ENCODE peak calls at places on chromosomes 12 and 14, in four cellular contexts. K is fibroblast of lung; O is stimulated activated CD4-positive, alpha-beta T cell treated with anti-CD3 and anti-CD28 coated beads, Interleukin-15, amount 100 ng/mL, for 1 hour; E is left colon. R is an unnamed sample.

GRCh38 chr12:18496156-18496555 is 234.8 kb downstream of the PIK3C2G start:
- DNase-seq in K (no peak), O (no peak), E (no peak), R (no peak)

GRCh38 chr12:89695100-89695499 is 13.5 kb downstream of the ATP2B1 start:
- DNase-seq in K (peak; percentile 72), O (no peak), E (no peak), R (no peak)

GRCh38 chr14:85399196-85399595 is 130.7 kb upstream of the FLRT2 start:
- DNase-seq in K (peak; percentile 25), O (no peak), E (no peak), R (no peak)

GRCh38 chr12:96237035-96237434 is 42.9 kb downstream of the ELK3 start:
- DNase-seq in K (peak; percentile 53), O (no peak), E (no peak), R (no peak)

GRCh38 chr14:26531894-26532293 is 65.9 kb downstream of the NOVA1 start:
- DNase-seq in K (peak; percentile 86), O (no peak), E (no peak), R (no peak)

GRCh38 chr14:92316116-92316515 is 6.8 kb upstream of the SLC24A4 start:
- DNase-seq in K (no peak), O (no peak), E (no peak), R (no peak)

GRCh38 chr12:14367097-14367661 is 1.7 kb downstream of the ATF7IP start:
- DNase-seq in K (peak; percentile 59), O (no peak), E (no peak), R (no peak)

GRCh38 chr12:29429999-29430698 is 49.2 kb upstream of the ERGIC2 start:
- DNase-seq in K (no peak), O (no peak), E (no peak), R (no peak)

GRCh38 chr12:49331360-49332222 is 5.4 kb downstream of the C1QL4 start:
- DNase-seq in K (peak; percentile 67), O (no peak), E (peak; percentile 72), R (no peak)

GRCh38 chr14:98169170-98169587 is 1102.8 kb downstream of the BCL11B start:
- DNase-seq in K (no peak), O (no peak), E (no peak), R (no peak)

GRCh38 chr12:117134059-117134458 is 34.8 kb upstream of the TESC start:
- DNase-seq in K (no peak), O (peak; percentile 19), E (no peak), R (no peak)

GRCh38 chr12:52740591-52740990 is 36.6 kb downstream of the KRT76 start:
- DNase-seq in K (no peak), O (no peak), E (no peak), R (no peak)

GRCh38 chr14:90580381-90581335 is 183.8 kb downstream of the CALM1 start:
- DNase-seq in K (no peak), O (no peak), E (no peak), R (no peak)

GRCh38 chr12:9808531-9808930 is 18.8 kb upstream of the KLRF1 start:
- DNase-seq in K (no peak), O (no peak), E (no peak), R (no peak)

GRCh38 chr12:125161712-125162023 is 96.4 kb downstream of the AACS start:
- DNase-seq in K (no peak), O (no peak), E (no peak), R (no peak)

GRCh38 chr14:38129705-38130104 is 78.0 kb upstream of the SSTR1 start:
- DNase-seq in K (no peak), O (no peak), E (no peak), R (no peak)

GRCh38 chr12:54569995-54570531 is 18.4 kb downstream of the PPP1R1A start:
- DNase-seq in K (no peak), O (no peak), E (no peak), R (no peak)

GRCh38 chr12:110741795-110742717 is 635 bp downstream of the PPP1CC start:
- DNase-seq in K (peak; percentile 44), O (no peak), E (no peak), R (no peak)

GRCh38 chr14:78164226-78164853 is 5.8 kb upstream of the NRXN3 start:
- DNase-seq in K (no peak), O (no peak), E (no peak), R (no peak)

GRCh38 chr12:104011265-104011664 is 38.7 kb downstream of the GLT8D2 start:
- DNase-seq in K (peak; percentile 95), O (no peak), E (no peak), R (no peak)

R was measured in GM12892.